ENCODE peak calls at places on chromosomes 16 and 17, in four cellular contexts. G is fibroblast of mammary gland, A is thyroid gland, K is AG10803. Z is an unnamed sample.
A peak's percentile ranks its signal among the peaks of the same experiment; 100 is the strongest.

GRCh38 chr17:63290784-63291183 is 155.3 kb downstream of the CYB561 start:
- DNase-seq in G (no peak), A (no peak), K (no peak), Z (no peak)

GRCh38 chr16:67397812-67398545 is 4.7 kb upstream of the TPPP3 start:
- DNase-seq in G (no peak), A (peak; percentile 38), K (no peak), Z (no peak)

GRCh38 chr17:4105232-4105631 is 37.6 kb downstream of the ZZEF1 start:
- DNase-seq in G (no peak), A (no peak), K (no peak), Z (no peak)

GRCh38 chr16:14423344-14423743 is 206.7 kb downstream of the PARN start:
- DNase-seq in G (peak; percentile 11), A (peak; percentile 24), K (peak; percentile 32), Z (no peak)

GRCh38 chr17:36755586-36755985 is 154.2 kb downstream of the MRM1 start:
- DNase-seq in G (peak; percentile 4), A (no peak), K (no peak), Z (no peak)

GRCh38 chr17:44587339-44587738 is 30.1 kb downstream of the FZD2 start:
- DNase-seq in G (peak; percentile 83), A (peak; percentile 53), K (peak; percentile 94), Z (no peak)

GRCh38 chr16:88681709-88682451 is 4.4 kb downstream of the SNAI3 start:
- DNase-seq in G (no peak), A (no peak), K (no peak), Z (no peak)

GRCh38 chr16:86610779-86611516 is 32.6 kb downstream of the FOXL1 start:
- DNase-seq in G (no peak), A (no peak), K (no peak), Z (no peak)

GRCh38 chr16:87053016-87053982 is 263.9 kb downstream of the C16orf95 start:
- DNase-seq in G (no peak), A (peak; percentile 42), K (no peak), Z (no peak)

GRCh38 chr17:19937522-19937921 is 40.1 kb downstream of the AKAP10 start:
- DNase-seq in G (no peak), A (no peak), K (no peak), Z (no peak)

GRCh38 chr17:28646039-28646754 is 1.2 kb upstream of the BLTP2 start:
- DNase-seq in G (no peak), A (no peak), K (no peak), Z (no peak)

GRCh38 chr16:19589771-19590302 is 34.3 kb downstream of the VPS35L start:
- DNase-seq in G (peak; percentile 89), A (no peak), K (peak; percentile 95), Z (no peak)

GRCh38 chr17:33686171-33686570 is 393.1 kb upstream of the ASIC2 start:
- DNase-seq in G (peak; percentile 3), A (no peak), K (no peak), Z (no peak)

GRCh38 chr16:73082608-73083007 is 34.7 kb upstream of the ZFHX3 start:
- DNase-seq in G (peak; percentile 98), A (no peak), K (peak; percentile 98), Z (no peak)

GRCh38 chr17:66964930-66965800 is 658 bp downstream of the CACNG4 start:
- DNase-seq in G (no peak), A (no peak), K (no peak), Z (no peak)

GRCh38 chr17:56549501-56549900 is 44.0 kb upstream of the NOG start:
- DNase-seq in G (no peak), A (no peak), K (no peak), Z (no peak)

GRCh38 chr16:3475604-3476375 is 19.5 kb downstream of the C16orf90 start:
- DNase-seq in G (no peak), A (no peak), K (no peak), Z (no peak)

GRCh38 chr17:49217651-49218413 is 7.3 kb downstream of the ABI3 start:
- DNase-seq in G (no peak), A (no peak), K (no peak), Z (no peak)

GRCh38 chr17:10349403-10349802 is 23.4 kb downstream of the MYH13 start:
- DNase-seq in G (peak; percentile 25), A (no peak), K (no peak), Z (no peak)

DNA sequence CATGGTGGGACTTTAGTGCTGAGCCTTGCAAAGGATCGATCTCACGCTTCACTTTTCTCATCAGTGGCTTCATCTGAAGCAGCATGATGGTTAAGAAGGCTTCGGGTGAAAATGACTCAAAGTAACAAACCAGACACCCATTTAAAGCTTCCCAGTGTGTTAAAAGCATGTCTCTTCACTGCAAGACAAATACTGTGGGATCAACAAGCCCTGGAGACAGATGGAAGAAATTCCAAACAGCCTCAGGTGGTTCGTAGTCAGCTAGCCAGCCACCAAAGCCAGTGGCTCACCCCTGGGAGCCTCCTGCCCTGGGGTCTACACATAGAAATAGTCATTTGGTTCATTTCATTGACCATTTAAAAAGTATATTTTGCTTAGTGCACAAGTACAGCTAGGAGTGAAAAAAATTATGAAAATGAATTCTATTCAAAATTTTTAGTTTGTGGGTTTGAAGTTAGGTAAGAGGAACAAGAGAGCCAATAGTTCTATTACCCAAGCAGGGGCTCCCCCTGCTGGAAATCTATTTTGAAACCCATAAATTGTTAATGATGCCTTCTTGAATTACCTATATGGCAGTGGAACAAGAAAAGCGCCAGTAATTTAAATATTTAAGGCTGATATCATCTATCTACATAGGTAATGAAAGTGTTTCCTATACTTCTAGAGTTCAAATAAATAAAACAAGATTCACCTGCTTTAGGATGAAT is 51.6 kb downstream of the PMP22 start:
- DNase-seq in G (peak; percentile 47), A (no peak), K (peak; percentile 41), Z (no peak)
- TF ChIP-seq CTCF in G (peak; percentile 47), A (no peak), K (peak; percentile 62), Z (peak; percentile 76)

GRCh38 chr16:56532714-56533113 is 12.9 kb upstream of the BBS2 start:
- DNase-seq in G (no peak), A (no peak), K (no peak), Z (no peak)
- TF ChIP-seq CTCF in G (no peak), A (no peak), K (no peak), Z (peak; percentile 14)

GRCh38 chr16:12463961-12464360 is 339.7 kb downstream of the CPPED1 start:
- DNase-seq in G (no peak), A (no peak), K (no peak), Z (no peak)

GRCh38 chr16:12467418-12468210 is 336.1 kb downstream of the CPPED1 start:
- DNase-seq in G (no peak), A (no peak), K (no peak), Z (no peak)

GRCh38 chr16:12471383-12471782 is 332.3 kb downstream of the CPPED1 start:
- DNase-seq in G (no peak), A (no peak), K (no peak), Z (no peak)

GRCh38 chr16:12470311-12471229 is 333.1 kb downstream of the CPPED1 start:
- DNase-seq in G (peak; percentile 39), A (peak; percentile 95), K (no peak), Z (no peak)

GRCh38 chr16:12468552-12468951 is 335.1 kb downstream of the CPPED1 start:
- DNase-seq in G (no peak), A (no peak), K (no peak), Z (no peak)
- TF ChIP-seq CTCF in G (no peak), A (no peak), K (no peak), Z (peak; percentile 51)

GRCh38 chr16:65667013-65667578 is 545.2 kb upstream of the CDH11 start:
- DNase-seq in G (peak; percentile 45), A (no peak), K (peak; percentile 61), Z (no peak)
- TF ChIP-seq CTCF in G (peak; percentile 27), A (no peak), K (peak; percentile 55), Z (peak; percentile 60)